ENCODE peak calls at places on chromosome 1, in seven cellular contexts. One of them, this sample, is unnamed.

GRCh38 chr1:23980725-23981063 is 567 bp upstream of the SRSF10 start:
- DNase-seq in mesothelial cell of epicardium: no peak
- DNase-seq in NCI-H2081: no peak
- DNase-seq in EL: peak; percentile 72
- DNase-seq in MM.1S: no peak
- DNase-seq in SK-N-DZ: no peak
- DNase-seq in fibroblast of pulmonary artery: no peak
- DNase-seq in this sample: peak; percentile 86

GRCh38 chr1:92480200-92480812 is 6.4 kb downstream of the GFI1 start:
- DNase-seq in fibroblast of pulmonary artery: no peak
- DNase-seq in NCI-H2081: no peak
- DNase-seq in mesothelial cell of epicardium: peak; percentile 46
- DNase-seq in EL: no peak
- DNase-seq in MM.1S: no peak
- DNase-seq in SK-N-DZ: no peak
- DNase-seq in this sample: no peak

GRCh38 chr1:39690943-39691382 is 270 bp downstream of the HPCAL4 start:
- DNase-seq in MM.1S: no peak
- DNase-seq in SK-N-DZ: no peak
- DNase-seq in mesothelial cell of epicardium: no peak
- DNase-seq in NCI-H2081: no peak
- DNase-seq in EL: no peak
- DNase-seq in fibroblast of pulmonary artery: no peak
- DNase-seq in this sample: no peak

GRCh38 chr1:38466486-38466885 is 393.1 kb downstream of the RRAGC start:
- DNase-seq in mesothelial cell of epicardium: no peak
- DNase-seq in MM.1S: no peak
- DNase-seq in EL: no peak
- DNase-seq in fibroblast of pulmonary artery: no peak
- DNase-seq in NCI-H2081: no peak
- DNase-seq in SK-N-DZ: no peak
- DNase-seq in this sample: no peak

GRCh38 chr1:45876000-45876399 is 72.6 kb downstream of the MAST2 start:
- DNase-seq in mesothelial cell of epicardium: no peak
- DNase-seq in NCI-H2081: peak; percentile 64
- DNase-seq in MM.1S: peak; percentile 71
- DNase-seq in SK-N-DZ: no peak
- DNase-seq in EL: no peak
- DNase-seq in fibroblast of pulmonary artery: no peak
- DNase-seq in this sample: peak; percentile 44

GRCh38 chr1:179108644-179109043 is 26.8 kb downstream of the TOR3A start:
- DNase-seq in fibroblast of pulmonary artery: no peak
- DNase-seq in NCI-H2081: no peak
- DNase-seq in mesothelial cell of epicardium: no peak
- DNase-seq in MM.1S: no peak
- DNase-seq in SK-N-DZ: no peak
- DNase-seq in EL: no peak
- DNase-seq in this sample: no peak

GRCh38 chr1:66478116-66478515 is 55.8 kb upstream of the SGIP1 start:
- DNase-seq in fibroblast of pulmonary artery: peak; percentile 68
- DNase-seq in SK-N-DZ: no peak
- DNase-seq in MM.1S: no peak
- DNase-seq in EL: peak; percentile 87
- DNase-seq in NCI-H2081: no peak
- DNase-seq in mesothelial cell of epicardium: no peak
- DNase-seq in this sample: no peak

GRCh38 chr1:6025269-6026094 is 20.2 kb upstream of the KCNAB2 start:
- DNase-seq in mesothelial cell of epicardium: no peak
- DNase-seq in NCI-H2081: no peak
- DNase-seq in fibroblast of pulmonary artery: no peak
- DNase-seq in EL: peak; percentile 76
- DNase-seq in MM.1S: peak; percentile 47
- DNase-seq in SK-N-DZ: no peak
- DNase-seq in this sample: no peak

GRCh38 chr1:178055779-178056471 is 38.0 kb upstream of the RASAL2 start:
- DNase-seq in SK-N-DZ: no peak
- DNase-seq in NCI-H2081: no peak
- DNase-seq in MM.1S: peak; percentile 17
- DNase-seq in fibroblast of pulmonary artery: no peak
- DNase-seq in EL: peak; percentile 43
- DNase-seq in mesothelial cell of epicardium: no peak
- DNase-seq in this sample: no peak

GRCh38 chr1:205205055-205205454 is 6.4 kb downstream of the DSTYK start:
- DNase-seq in NCI-H2081: no peak
- DNase-seq in SK-N-DZ: no peak
- DNase-seq in EL: no peak
- DNase-seq in MM.1S: no peak
- DNase-seq in mesothelial cell of epicardium: no peak
- DNase-seq in fibroblast of pulmonary artery: no peak
- DNase-seq in this sample: no peak

GRCh38 chr1:4652631-4653327 is 1.6 kb upstream of the AJAP1 start:
- DNase-seq in SK-N-DZ: peak; percentile 22
- DNase-seq in mesothelial cell of epicardium: peak; percentile 86
- DNase-seq in EL: peak; percentile 3
- DNase-seq in MM.1S: peak; percentile 43
- DNase-seq in NCI-H2081: no peak
- DNase-seq in fibroblast of pulmonary artery: peak; percentile 34
- DNase-seq in this sample: no peak

GRCh38 chr1:22972760-22973159 is at the start of gene LACTBL1:
- DNase-seq in EL: no peak
- DNase-seq in NCI-H2081: no peak
- DNase-seq in MM.1S: no peak
- DNase-seq in fibroblast of pulmonary artery: no peak
- DNase-seq in SK-N-DZ: no peak
- DNase-seq in mesothelial cell of epicardium: peak; percentile 26
- DNase-seq in this sample: no peak

GRCh38 chr1:14598007-14598497 is 433 bp upstream of the KAZN start:
- DNase-seq in MM.1S: no peak
- DNase-seq in mesothelial cell of epicardium: peak; percentile 61
- DNase-seq in fibroblast of pulmonary artery: no peak
- DNase-seq in NCI-H2081: no peak
- DNase-seq in EL: no peak
- DNase-seq in SK-N-DZ: peak; percentile 78
- DNase-seq in this sample: no peak

GRCh38 chr1:203299180-203299579 is 6.1 kb upstream of the BTG2 start:
- DNase-seq in fibroblast of pulmonary artery: no peak
- DNase-seq in SK-N-DZ: no peak
- DNase-seq in NCI-H2081: no peak
- DNase-seq in EL: no peak
- DNase-seq in mesothelial cell of epicardium: no peak
- DNase-seq in MM.1S: peak; percentile 99
- DNase-seq in this sample: no peak

GRCh38 chr1:29709711-29710169 is 473.4 kb downstream of the PTPRU start:
- DNase-seq in fibroblast of pulmonary artery: peak; percentile 76
- DNase-seq in SK-N-DZ: no peak
- DNase-seq in EL: peak; percentile 75
- DNase-seq in MM.1S: no peak
- DNase-seq in mesothelial cell of epicardium: no peak
- DNase-seq in NCI-H2081: no peak
- DNase-seq in this sample: no peak

GRCh38 chr1:223716302-223716862 is 4.0 kb downstream of the CAPN2 start:
- DNase-seq in mesothelial cell of epicardium: no peak
- DNase-seq in MM.1S: peak; percentile 89
- DNase-seq in fibroblast of pulmonary artery: peak; percentile 66
- DNase-seq in SK-N-DZ: no peak
- DNase-seq in EL: peak; percentile 61
- DNase-seq in NCI-H2081: no peak
- DNase-seq in this sample: no peak

GRCh38 chr1:43688594-43689000 is 18.7 kb upstream of the ST3GAL3 start:
- DNase-seq in NCI-H2081: no peak
- DNase-seq in fibroblast of pulmonary artery: peak; percentile 83
- DNase-seq in mesothelial cell of epicardium: no peak
- DNase-seq in MM.1S: peak; percentile 30
- DNase-seq in SK-N-DZ: no peak
- DNase-seq in EL: peak; percentile 91
- DNase-seq in this sample: no peak

GRCh38 chr1:118821801-118822200 is 166.3 kb downstream of the TBX15 start:
- DNase-seq in mesothelial cell of epicardium: no peak
- DNase-seq in EL: no peak
- DNase-seq in MM.1S: no peak
- DNase-seq in NCI-H2081: no peak
- DNase-seq in fibroblast of pulmonary artery: no peak
- DNase-seq in SK-N-DZ: no peak
- DNase-seq in this sample: no peak

GRCh38 chr1:168465942-168466702 is 77.7 kb downstream of the XCL2 start:
- DNase-seq in mesothelial cell of epicardium: peak; percentile 74
- DNase-seq in SK-N-DZ: peak; percentile 59
- DNase-seq in NCI-H2081: peak; percentile 90
- DNase-seq in MM.1S: peak; percentile 24
- DNase-seq in EL: peak; percentile 60
- DNase-seq in fibroblast of pulmonary artery: peak; percentile 85
- DNase-seq in this sample: peak; percentile 97

GRCh38 chr1:28282426-28283407 is 23.4 kb downstream of the SESN2 start:
- DNase-seq in NCI-H2081: no peak
- DNase-seq in mesothelial cell of epicardium: no peak
- DNase-seq in MM.1S: no peak
- DNase-seq in EL: no peak
- DNase-seq in SK-N-DZ: no peak
- DNase-seq in fibroblast of pulmonary artery: no peak
- DNase-seq in this sample: no peak

GRCh38 chr1:1957533-1957961 is 38.5 kb upstream of the TMEM52 start:
- DNase-seq in SK-N-DZ: no peak
- DNase-seq in fibroblast of pulmonary artery: no peak
- DNase-seq in mesothelial cell of epicardium: no peak
- DNase-seq in EL: no peak
- DNase-seq in MM.1S: no peak
- DNase-seq in NCI-H2081: no peak
- DNase-seq in this sample: no peak

GRCh38 chr1:227316941-227317540 is 1.3 kb downstream of the CDC42BPA start:
- DNase-seq in MM.1S: no peak
- DNase-seq in fibroblast of pulmonary artery: peak; percentile 35
- DNase-seq in EL: peak; percentile 48
- DNase-seq in SK-N-DZ: peak; percentile 13
- DNase-seq in mesothelial cell of epicardium: no peak
- DNase-seq in NCI-H2081: peak; percentile 5
- DNase-seq in this sample: peak; percentile 34